ENCODE peak calls at places on chromosomes 5 and 9, in four cellular contexts. S is HepG2, F is GM12878, U is H1. Z is an unnamed sample.

GRCh38 chr9:561430-561829 is 280.1 kb upstream of the DMRT1 start:
- DNase-seq in U (no peak), S (no peak), F (no peak), Z (no peak)

GRCh38 chr5:15574806-15575205 is 74.8 kb downstream of the FBXL7 start:
- DNase-seq in U (no peak), S (no peak), F (no peak), Z (no peak)

GRCh38 chr5:60014331-60014730 is 120.8 kb upstream of the PDE4D start:
- DNase-seq in F (no peak), S (no peak), U (no peak), Z (no peak)

GRCh38 chr5:67897431-67897830 is 318.1 kb upstream of the PIK3R1 start:
- DNase-seq in S (no peak), F (no peak), U (no peak), Z (no peak)

GRCh38 chr9:22813520-22813919 is 366.9 kb downstream of the DMRTA1 start:
- DNase-seq in S (peak; percentile 2), U (no peak), F (no peak), Z (no peak)

GRCh38 chr9:27124151-27124550 is 15.1 kb downstream of the TEK start:
- DNase-seq in U (no peak), F (no peak), S (no peak), Z (no peak)

GRCh38 chr9:132039284-132039683 is 40.4 kb downstream of the MED27 start:
- DNase-seq in U (no peak), F (no peak), S (no peak), Z (no peak)

GRCh38 chr5:147095740-147096139 is 139.1 kb upstream of the STK32A start:
- DNase-seq in U (no peak), S (no peak), F (no peak), Z (no peak)

GRCh38 chr9:135588371-135588770 is 26.8 kb downstream of the PAEP start:
- DNase-seq in F (no peak), U (no peak), S (no peak), Z (no peak)

GRCh38 chr5:80122599-80122998 is 87.5 kb downstream of the THBS4 start:
- DNase-seq in F (no peak), S (no peak), U (no peak), Z (no peak)

GRCh38 chr9:426976-427375 is 212.3 kb downstream of the DOCK8 start:
- DNase-seq in F (no peak), U (no peak), S (no peak), Z (no peak)

GRCh38 chr9:87529666-87530065 is 32.0 kb downstream of the DAPK1 start:
- DNase-seq in F (no peak), U (no peak), S (no peak), Z (no peak)

GRCh38 chr9:81999806-82000205 is 11.2 kb downstream of the SPATA31D1 start:
- DNase-seq in S (no peak), U (no peak), F (no peak), Z (no peak)

GRCh38 chr9:114224247-114224610 is 68.9 kb downstream of the COL27A1 start:
- DNase-seq in S (peak; percentile 53), F (no peak), U (no peak), Z (no peak)

GRCh38 chr5:145975361-145976066 is 39.1 kb downstream of the SH3RF2 start:
- DNase-seq in S (peak; percentile 93), U (no peak), F (no peak), Z (no peak)

GRCh38 chr9:91949293-91949945 is 609 bp downstream of the ROR2 start:
- DNase-seq in S (no peak), F (no peak), U (no peak), Z (peak; percentile 36)

GRCh38 chr9:91953723-91954122 is 3.7 kb upstream of the ROR2 start:
- DNase-seq in U (no peak), F (no peak), S (no peak), Z (no peak)

GRCh38 chr9:91954841-91955471 is 4.9 kb upstream of the ROR2 start:
- DNase-seq in F (no peak), U (no peak), S (peak; percentile 33), Z (peak; percentile 84)

GRCh38 chr9:91949946-91950664 is at the start of gene ROR2:
- DNase-seq in U (no peak), F (no peak), S (no peak), Z (peak; percentile 89)

GRCh38 chr9:91951944-91952520 is 2.0 kb upstream of the ROR2 start:
- DNase-seq in U (no peak), F (no peak), S (no peak), Z (no peak)
- TF ChIP-seq CBX5 in U (no peak), F (no peak), S (no peak), Z (no peak)

GRCh38 chr9:91116226-91116625 is 245.5 kb downstream of the AUH start:
- DNase-seq in F (no peak), U (no peak), S (no peak), Z (no peak)

GRCh38 chr9:91117959-91118651 is 243.6 kb downstream of the AUH start:
- DNase-seq in F (no peak), U (peak; percentile 23), S (no peak), Z (peak; percentile 25)

GRCh38 chr9:91117474-91117891 is 244.2 kb downstream of the AUH start:
- DNase-seq in S (no peak), U (no peak), F (no peak), Z (no peak)

GRCh38 chr9:91114450-91114849 is 247.3 kb downstream of the AUH start:
- DNase-seq in U (no peak), S (no peak), F (no peak), Z (no peak)

DNA sequence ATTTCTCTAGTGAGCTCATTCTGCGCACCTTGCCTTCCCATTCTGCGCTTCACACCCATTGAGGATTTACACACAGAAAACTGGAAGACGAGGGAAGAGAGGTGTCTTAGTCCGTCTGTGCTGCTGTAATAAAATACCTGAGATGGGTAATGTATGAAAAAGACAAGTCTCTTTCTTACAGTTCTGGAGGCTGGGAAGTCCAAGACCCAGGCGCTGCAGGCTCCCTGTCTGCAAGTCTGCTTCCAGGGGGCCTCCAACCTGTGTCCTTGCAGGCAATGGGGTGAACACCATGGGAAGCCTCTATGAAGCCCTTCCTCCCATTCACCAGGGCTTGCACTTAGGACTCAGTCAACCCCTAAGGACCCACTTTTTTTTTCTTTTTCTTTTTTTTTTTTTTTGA is 245.0 kb downstream of the AUH start:
- DNase-seq in F (no peak), U (no peak), S (no peak), Z (no peak)
- TF ChIP-seq CBX5 in F (no peak), U (no peak), S (no peak), Z (no peak)

GRCh38 chr9:6715755-6716643 is 41.8 kb upstream of the KDM4C start:
- DNase-seq in U (no peak), S (peak; percentile 79), F (peak; percentile 76), Z (no peak)
- TF ChIP-seq CBX5 in U (no peak), S (peak; percentile 90), F (no peak), Z (no peak)

DNA sequence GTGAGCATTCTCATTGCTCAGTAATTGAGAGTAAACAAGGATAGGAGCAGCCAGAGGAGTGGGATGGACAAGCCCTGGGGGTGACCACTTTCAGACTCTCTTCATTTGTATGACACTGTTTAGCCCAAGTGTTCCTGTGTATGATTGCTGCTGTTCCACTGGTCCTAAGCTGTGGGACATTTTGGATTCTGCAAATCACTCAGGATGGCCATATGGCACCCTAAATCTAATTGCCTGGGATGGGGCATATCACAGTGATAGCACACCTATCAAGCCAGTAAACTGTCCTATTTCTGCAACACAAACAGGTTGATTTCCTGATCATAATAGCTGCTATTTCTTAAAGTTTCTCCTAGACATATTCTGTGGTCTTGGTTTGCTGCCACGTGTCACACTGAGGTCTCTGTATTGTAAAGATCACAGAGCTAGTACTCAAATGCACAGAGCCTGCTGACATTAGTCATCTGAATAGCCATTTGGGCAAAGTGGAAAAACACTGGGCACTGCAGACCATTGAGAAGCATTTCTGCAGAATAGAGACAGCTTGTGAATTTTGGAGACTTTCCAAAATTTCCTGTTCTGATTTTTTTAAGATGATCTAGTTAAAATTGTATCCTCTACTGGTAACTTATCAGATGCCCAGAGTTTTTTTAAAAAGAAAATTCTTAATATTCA is 320.2 kb downstream of the RFX3 start:
- DNase-seq in F (no peak), S (no peak), U (no peak), Z (no peak)
- TF ChIP-seq CBX5 in F (no peak), S (no peak), U (no peak), Z (no peak)

GRCh38 chr9:72292184-72292787 is 72.7 kb downstream of the ZFAND5 start:
- DNase-seq in F (no peak), U (no peak), S (peak; percentile 30), Z (no peak)
- TF ChIP-seq CBX5 in F (no peak), U (no peak), S (no peak), Z (no peak)

GRCh38 chr5:107514305-107514704 is 156.4 kb downstream of the EFNA5 start:
- DNase-seq in F (no peak), U (no peak), S (no peak), Z (no peak)

GRCh38 chr5:107515521-107515920 is 155.2 kb downstream of the EFNA5 start:
- DNase-seq in U (no peak), S (no peak), F (no peak), Z (no peak)

GRCh38 chr5:107508083-107508482 is 162.7 kb downstream of the EFNA5 start:
- DNase-seq in F (no peak), U (no peak), S (no peak), Z (no peak)

GRCh38 chr5:107513337-107514125 is 157.2 kb downstream of the EFNA5 start:
- DNase-seq in U (no peak), F (peak; percentile 39), S (no peak), Z (no peak)

GRCh38 chr5:107512029-107512428 is 158.7 kb downstream of the EFNA5 start:
- DNase-seq in S (no peak), U (no peak), F (no peak), Z (no peak)
- TF ChIP-seq CBX5 in S (no peak), U (no peak), F (no peak), Z (no peak)

GRCh38 chr5:1515311-1515920 is 8.3 kb downstream of the LPCAT1 start:
- DNase-seq in U (no peak), F (no peak), S (no peak), Z (peak; percentile 60)

GRCh38 chr5:1514027-1514818 is 9.5 kb downstream of the LPCAT1 start:
- DNase-seq in U (no peak), S (no peak), F (no peak), Z (no peak)

GRCh38 chr5:1515921-1516571 is 7.7 kb downstream of the LPCAT1 start:
- DNase-seq in F (no peak), S (peak; percentile 67), U (no peak), Z (peak; percentile 33)

GRCh38 chr5:1517838-1518237 is 5.9 kb downstream of the LPCAT1 start:
- DNase-seq in S (no peak), F (no peak), U (no peak), Z (no peak)

GRCh38 chr5:1516615-1517601 is 6.9 kb downstream of the LPCAT1 start:
- DNase-seq in F (no peak), S (peak; percentile 16), U (no peak), Z (no peak)
- TF ChIP-seq CBX5 in F (no peak), S (no peak), U (no peak), Z (no peak)

GRCh38 chr5:73158313-73158712 is 14.7 kb upstream of the TMEM174 start:
- DNase-seq in F (no peak), U (no peak), S (no peak), Z (no peak)

GRCh38 chr5:73153513-73153912 is 19.5 kb upstream of the TMEM174 start:
- DNase-seq in F (no peak), S (no peak), U (no peak), Z (no peak)

GRCh38 chr5:73154607-73155006 is 18.4 kb upstream of the TMEM174 start:
- DNase-seq in S (no peak), F (no peak), U (no peak), Z (no peak)

GRCh38 chr5:73157399-73158303 is 15.3 kb upstream of the TMEM174 start:
- DNase-seq in U (no peak), F (no peak), S (no peak), Z (no peak)

GRCh38 chr5:73155541-73156222 is 17.3 kb upstream of the TMEM174 start:
- DNase-seq in F (no peak), S (no peak), U (no peak), Z (no peak)
- TF ChIP-seq CBX5 in F (no peak), S (no peak), U (no peak), Z (no peak)

Z was measured in K562.